ENCODE peak calls at places on chromosome 21, in six cellular contexts. X is IMR-90, W is transverse colon, R is uterus, M is HCT116, A is gastrocnemius medialis. I is an unnamed sample.

GRCh38 chr21:32475162-32475812 is 62.8 kb downstream of the EVA1C start:
- DNase-seq in X (peak), W (no peak), R (no peak), M (no peak), A (no peak), I (no peak)

GRCh38 chr21:18725653-18726052 is 322.1 kb upstream of the TMPRSS15 start:
- DNase-seq in X (no peak), W (no peak), R (no peak), M (no peak), A (no peak), I (no peak)

GRCh38 chr21:41137401-41137800 is 30.6 kb upstream of the BACE2 start:
- DNase-seq in X (no peak), W (no peak), R (no peak), M (no peak), A (no peak), I (no peak)

GRCh38 chr21:23817337-23817736 is 1789.9 kb downstream of the MRPL39 start:
- DNase-seq in X (no peak), W (no peak), R (no peak), M (no peak), A (no peak), I (no peak)

GRCh38 chr21:15706686-15707085 is 23.1 kb upstream of the USP25 start:
- DNase-seq in X (peak), W (peak), R (no peak), M (peak), A (no peak), I (no peak)

GRCh38 chr21:7917729-7918128 is 2603.7 kb upstream of the TPTE start:
- DNase-seq in X (peak), W (no peak), R (no peak), M (no peak), A (no peak), I (no peak)

GRCh38 chr21:31064803-31065202 is 26.5 kb upstream of the KRTAP19-8 start:
- DNase-seq in X (no peak), W (no peak), R (no peak), M (no peak), A (no peak), I (no peak)

GRCh38 chr21:15293251-15293650 is 228.5 kb upstream of the NRIP1 start:
- DNase-seq in X (peak), W (no peak), R (no peak), M (peak), A (no peak), I (no peak)

GRCh38 chr21:41425954-41426655 is at the start of gene MX1:
- DNase-seq in X (peak), W (peak), R (peak), M (no peak), A (peak), I (no peak)

GRCh38 chr21:38913120-38913975 is 107.6 kb downstream of the ETS2 start:
- DNase-seq in X (peak), W (peak), R (peak), M (peak), A (peak), I (no peak)

GRCh38 chr21:42862774-42863503 is 16.4 kb downstream of the WDR4 start:
- DNase-seq in X (no peak), W (peak), R (no peak), M (no peak), A (no peak), I (no peak)

GRCh38 chr21:25515484-25516405 is 91.5 kb downstream of the MRPL39 start:
- DNase-seq in X (peak), W (no peak), R (no peak), M (no peak), A (no peak), I (no peak)

GRCh38 chr21:23936224-23936623 is 1671.1 kb downstream of the MRPL39 start:
- DNase-seq in X (peak), W (no peak), R (no peak), M (no peak), A (no peak), I (no peak)

GRCh38 chr21:46092026-46092764 is 5.7 kb upstream of the COL6A2 start:
- DNase-seq in X (peak), W (peak), R (peak), M (no peak), A (peak), I (no peak)

GRCh38 chr21:23131177-23131576 is 2133.0 kb downstream of the NCAM2 start:
- DNase-seq in X (no peak), W (no peak), R (no peak), M (no peak), A (no peak), I (no peak)

GRCh38 chr21:27734146-27734545 is 767.3 kb upstream of the ADAMTS5 start:
- DNase-seq in X (peak), W (no peak), R (no peak), M (no peak), A (no peak), I (no peak)

GRCh38 chr21:42237577-42237976 is 18.6 kb downstream of the ABCG1 start:
- DNase-seq in X (no peak), W (no peak), R (no peak), M (no peak), A (no peak), I (no peak)

GRCh38 chr21:26572668-26573381 is at the start of gene CYYR1:
- DNase-seq in X (no peak), W (no peak), R (no peak), M (no peak), A (no peak), I (no peak)

GRCh38 chr21:44087426-44088400 is 19.5 kb upstream of the PWP2 start:
- DNase-seq in X (no peak), W (no peak), R (no peak), M (no peak), A (no peak), I (no peak)

GRCh38 chr21:44090332-44090731 is 16.9 kb upstream of the PWP2 start:
- DNase-seq in X (no peak), W (peak), R (no peak), M (no peak), A (no peak), I (no peak)

GRCh38 chr21:44088401-44088780 is 18.8 kb upstream of the PWP2 start:
- DNase-seq in X (no peak), W (peak), R (no peak), M (no peak), A (no peak), I (no peak)

GRCh38 chr21:44086636-44087425 is 20.4 kb upstream of the PWP2 start:
- DNase-seq in X (no peak), W (no peak), R (no peak), M (no peak), A (no peak), I (no peak)

DNA sequence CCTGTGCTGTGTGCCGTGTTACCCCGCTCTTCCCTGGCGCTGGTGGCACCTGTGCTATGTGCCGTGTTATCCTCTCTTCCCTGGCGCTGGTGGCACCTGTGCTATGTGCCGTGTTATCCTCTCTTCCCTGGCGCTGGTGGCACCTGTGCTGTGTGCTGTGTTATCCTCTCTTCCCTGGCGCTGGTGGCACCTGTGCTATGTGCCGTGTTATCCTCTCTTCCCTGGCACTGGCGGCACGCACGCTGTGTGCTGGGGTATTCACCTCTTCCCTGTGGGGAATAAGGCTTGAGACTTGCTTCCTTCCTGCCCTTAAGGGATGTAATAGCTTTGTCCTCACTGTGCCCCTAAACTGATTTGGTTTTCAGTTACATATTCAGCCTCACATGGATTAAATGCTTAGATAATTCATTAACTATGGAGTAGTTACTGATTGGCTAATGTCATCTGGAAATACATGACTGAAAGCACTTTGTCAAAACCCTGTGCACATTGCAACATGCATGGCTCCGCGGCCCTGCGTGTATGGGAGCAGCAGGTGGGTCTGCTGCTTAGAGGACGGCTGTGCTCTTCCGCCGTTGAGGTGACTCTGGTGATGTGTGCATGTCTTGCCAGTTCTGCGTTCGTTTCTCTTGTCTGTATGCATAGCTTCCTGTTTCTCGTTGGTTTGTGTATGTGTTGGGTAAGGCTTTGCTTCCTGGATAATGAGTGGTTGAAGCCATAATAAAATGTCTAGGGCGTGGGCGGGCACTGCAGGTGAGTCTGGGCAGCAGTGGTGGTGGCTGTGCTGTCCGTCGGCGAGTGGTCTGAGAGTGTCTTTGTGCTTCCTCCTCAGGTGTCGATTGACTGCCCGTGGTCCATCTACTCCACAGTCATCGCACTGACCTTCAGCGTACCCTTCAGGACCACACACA is 17.9 kb upstream of the PWP2 start:
- DNase-seq in X (no peak), W (peak), R (no peak), M (no peak), A (no peak), I (no peak)
- TF ChIP-seq POLR2A in X (no peak), W (peak), R (no peak), M (no peak), A (no peak), I (no peak)

DNA sequence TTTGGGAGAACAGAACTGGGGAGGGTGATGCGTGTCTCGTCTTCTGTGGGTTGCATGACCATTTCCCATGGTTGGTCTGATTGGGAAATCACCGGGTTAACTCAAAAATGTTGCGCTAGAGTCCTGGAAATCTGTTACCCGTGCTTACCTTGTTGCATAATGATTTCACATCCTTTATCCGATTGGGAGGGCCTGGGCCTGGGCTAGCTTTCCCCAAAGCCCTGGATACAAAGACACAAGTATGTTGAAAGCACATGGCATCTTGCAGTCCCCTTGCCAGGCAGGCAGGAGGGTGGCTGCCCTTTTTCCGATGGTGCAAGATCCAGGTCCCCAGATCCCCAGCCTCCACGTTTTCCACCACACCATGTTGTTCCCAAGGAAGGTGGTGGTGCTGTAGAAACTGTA is 582 bp downstream of the TRPM2 start:
- DNase-seq in X (no peak), W (no peak), R (no peak), M (no peak), A (peak), I (no peak)
- H3K4me3 ChIP-seq in X (no peak), W (no peak), R (no peak), M (no peak), A (no peak), I (peak)

GRCh38 chr21:29189358-29189757 is 58.9 kb downstream of the MAP3K7CL start:
- DNase-seq in X (peak), W (no peak), R (no peak), M (no peak), A (no peak), I (no peak)
- H3K27ac ChIP-seq in X (no peak), W (no peak), R (no peak), M (no peak), A (no peak), I (no peak)

GRCh38 chr21:36988536-36988935 is 18.0 kb upstream of the RIPPLY3 start:
- DNase-seq in X (no peak), W (no peak), R (no peak), M (no peak), A (no peak), I (no peak)

GRCh38 chr21:36987845-36988244 is 18.7 kb upstream of the RIPPLY3 start:
- DNase-seq in X (no peak), W (no peak), R (no peak), M (no peak), A (no peak), I (no peak)

GRCh38 chr21:36992671-36993070 is 13.8 kb upstream of the RIPPLY3 start:
- DNase-seq in X (no peak), W (no peak), R (no peak), M (no peak), A (no peak), I (no peak)

GRCh38 chr21:36990508-36991205 is 15.8 kb upstream of the RIPPLY3 start:
- DNase-seq in X (no peak), W (no peak), R (no peak), M (no peak), A (no peak), I (no peak)

DNA sequence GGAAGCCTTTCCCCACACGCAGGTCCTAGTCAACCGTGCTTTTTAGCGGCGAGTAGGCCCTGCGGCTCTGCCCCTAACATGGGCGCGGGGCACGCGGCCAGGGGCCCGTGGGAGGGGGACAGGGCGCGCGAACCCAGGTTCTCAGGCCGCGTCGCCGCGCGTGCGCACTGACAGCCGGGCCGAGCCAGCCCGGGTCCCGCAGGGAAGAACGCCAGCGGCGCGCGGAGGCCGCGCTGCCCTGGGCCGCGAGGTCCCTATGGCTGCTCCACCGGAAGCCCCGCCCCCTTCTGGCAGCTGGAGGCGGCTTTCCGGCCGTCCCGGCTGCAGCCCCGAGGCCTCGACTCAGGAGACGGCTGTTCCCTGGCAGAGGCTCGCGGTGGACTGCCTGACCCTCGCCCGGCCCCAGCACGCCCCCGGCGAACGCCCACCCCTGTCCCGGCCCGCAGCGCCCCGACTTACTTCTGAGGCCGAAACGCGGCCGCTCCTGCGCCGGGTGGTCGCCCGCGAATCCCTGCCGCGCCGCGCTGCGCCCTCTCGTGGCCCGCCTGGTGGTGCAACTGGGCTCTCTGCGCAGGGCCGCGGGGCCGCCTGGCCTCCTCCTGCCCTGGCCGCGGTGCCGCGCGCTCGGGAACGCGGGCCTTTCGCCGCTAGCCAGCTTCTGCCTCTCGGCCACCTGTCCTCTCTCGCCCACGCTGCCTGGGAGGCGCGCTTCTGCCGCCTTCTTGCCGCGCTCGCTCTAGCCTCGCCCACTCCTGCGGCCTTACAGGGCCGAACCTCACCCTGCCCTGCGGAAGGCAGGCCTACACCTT is 16.6 kb upstream of the RIPPLY3 start:
- DNase-seq in X (peak), W (peak), R (peak), M (peak), A (peak), I (peak)
- TF ChIP-seq POLR2A in X (no peak), W (peak), R (peak), M (peak), A (no peak), I (no peak)

GRCh38 chr21:35198004-35198403 is 148.9 kb upstream of the RUNX1 start:
- DNase-seq in X (peak), W (no peak), R (no peak), M (peak), A (no peak), I (no peak)
- H3K4me3 ChIP-seq in X (no peak), W (no peak), R (no peak), M (no peak), A (no peak), I (no peak)

DNA sequence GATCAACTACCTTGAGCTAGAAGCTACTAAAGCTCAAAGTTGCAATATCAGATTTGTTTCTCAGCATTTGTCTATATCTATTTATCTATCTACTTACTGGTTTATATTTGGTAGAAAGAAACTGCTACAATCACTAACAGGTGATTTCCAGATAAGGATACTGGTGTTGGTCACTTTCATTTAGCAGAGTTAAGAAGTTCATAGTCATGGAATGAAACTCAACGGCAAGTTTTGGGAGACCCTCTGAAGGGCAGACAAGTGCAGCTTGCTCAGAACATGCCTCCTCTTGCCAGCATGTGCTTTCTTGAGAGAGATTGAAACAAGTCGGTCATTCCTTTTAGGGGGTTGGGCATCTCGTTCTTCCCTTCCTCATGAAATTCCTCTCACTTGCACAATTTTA is 296.5 kb downstream of the GRIK1 start:
- DNase-seq in X (no peak), W (no peak), R (no peak), M (no peak), A (no peak), I (no peak)
- H3K27ac ChIP-seq in X (no peak), W (no peak), R (no peak), M (no peak), A (no peak), I (no peak)

DNA sequence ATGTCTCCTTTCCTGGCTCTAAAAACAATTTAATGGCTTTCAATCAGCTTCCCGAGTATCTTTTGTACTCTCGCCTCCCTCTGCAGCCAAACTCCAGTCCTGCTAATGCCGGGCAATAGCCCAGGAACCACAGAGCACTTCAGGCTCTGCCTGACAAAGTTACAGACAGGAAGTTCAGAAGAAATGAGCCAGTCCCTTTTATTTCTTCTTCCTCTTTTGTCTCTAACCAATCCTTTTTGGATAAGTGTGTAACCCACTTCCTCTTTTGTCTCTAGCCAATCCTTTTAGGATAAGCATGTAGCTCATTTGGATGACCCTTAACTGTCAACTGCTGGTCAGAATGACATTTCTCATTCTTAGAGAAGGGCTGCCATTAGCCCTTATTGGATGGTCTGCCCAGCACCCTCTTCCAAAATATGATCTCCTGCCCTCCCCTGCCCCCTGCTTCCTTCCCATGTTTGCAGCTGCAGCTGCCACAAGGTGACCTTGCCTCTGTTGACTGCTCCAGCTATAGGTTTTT is 6.4 kb upstream of the DOP1B start:
- DNase-seq in X (peak), W (no peak), R (peak), M (no peak), A (no peak), I (no peak)
- TF ChIP-seq POLR2A in X (no peak), W (peak), R (no peak), M (no peak), A (no peak), I (no peak)

GRCh38 chr21:44846201-44846484 is 27.3 kb downstream of the PTTG1IP start:
- DNase-seq in X (no peak), W (no peak), R (no peak), M (no peak), A (no peak), I (no peak)
- H3K4me3 ChIP-seq in X (no peak), W (no peak), R (peak), M (peak), A (peak), I (peak)